ENCODE peak calls at places on chromosomes 5 and 9, in ten cellular contexts. Q, P, C, D, K, Y, H, L, B and A are unnamed samples.
A peak's percentile ranks its signal among the peaks of the same experiment; 100 is the strongest.

GRCh38 chr5:116516021-116516420 is 58.6 kb downstream of the SEMA6A start:
- DNase-seq in K (no peak), Q (no peak), L (no peak), P (no peak), C (no peak), B (no peak), H (no peak), Y (no peak), D (no peak), A (no peak)

GRCh38 chr5:61468483-61468865 is 136.4 kb downstream of the ZSWIM6 start:
- DNase-seq in K (no peak), Y (no peak), H (peak; percentile 3), L (no peak), C (no peak), Q (no peak), B (no peak), D (no peak), P (no peak), A (no peak)

GRCh38 chr9:121700165-121700830 is 48.9 kb downstream of the DAB2IP start:
- DNase-seq in Y (peak; percentile 84), B (peak; percentile 38), P (peak; percentile 72), K (peak; percentile 48), H (no peak), Q (no peak), D (peak; percentile 57), L (peak; percentile 80), C (peak; percentile 93), A (peak; percentile 96)

GRCh38 chr5:119743927-119744326 is 114.6 kb downstream of the FAM170A start:
- DNase-seq in Q (no peak), L (no peak), H (peak; percentile 59), D (peak; percentile 6), K (peak; percentile 4), P (no peak), Y (no peak), B (no peak), C (no peak), A (no peak)

GRCh38 chr9:121916008-121916407 is 177.1 kb downstream of the TTLL11 start:
- DNase-seq in C (no peak), H (no peak), L (no peak), Y (no peak), D (no peak), K (peak; percentile 64), P (peak; percentile 68), B (no peak), Q (no peak), A (no peak)

GRCh38 chr5:151509231-151509630 is 61.8 kb downstream of the SLC36A1 start:
- DNase-seq in P (peak; percentile 29), L (no peak), K (no peak), Q (no peak), D (no peak), B (no peak), C (no peak), Y (no peak), H (no peak), A (no peak)

GRCh38 chr5:132770476-132771159 is 6.4 kb downstream of the SEPTIN8 start:
- DNase-seq in B (no peak), K (no peak), P (peak; percentile 68), C (no peak), D (no peak), Y (peak; percentile 49), H (no peak), L (no peak), Q (no peak), A (no peak)

GRCh38 chr5:24141046-24141445 is 503.7 kb downstream of the CDH10 start:
- DNase-seq in D (no peak), B (no peak), C (no peak), P (no peak), K (no peak), Q (no peak), H (no peak), L (no peak), Y (no peak), A (no peak)

GRCh38 chr5:6730407-6730806 is 17.2 kb downstream of the TENT4A start:
- DNase-seq in P (no peak), H (no peak), Y (peak; percentile 69), B (no peak), Q (no peak), D (no peak), L (peak; percentile 19), C (no peak), K (no peak), A (no peak)

GRCh38 chr9:105127863-105128220 is 116.6 kb upstream of the SLC44A1 start:
- DNase-seq in B (no peak), L (no peak), K (peak; percentile 25), Y (no peak), D (no peak), C (no peak), P (peak; percentile 70), H (no peak), Q (no peak), A (no peak)

GRCh38 chr9:16314476-16314875 is 556.0 kb downstream of the BNC2 start:
- DNase-seq in D (no peak), P (no peak), L (no peak), Q (no peak), C (no peak), B (no peak), Y (no peak), K (no peak), H (no peak), A (no peak)

GRCh38 chr9:18490591-18491370 is 16.8 kb downstream of the ADAMTSL1 start:
- DNase-seq in Y (no peak), H (no peak), K (peak; percentile 99), L (peak; percentile 75), Q (no peak), B (no peak), D (no peak), C (no peak), P (peak; percentile 96), A (no peak)

GRCh38 chr5:10705736-10706135 is 55.3 kb downstream of the DAP start:
- DNase-seq in D (no peak), B (no peak), Q (no peak), Y (no peak), K (peak; percentile 33), L (no peak), C (no peak), P (no peak), H (no peak), A (no peak)

GRCh38 chr5:72248352-72249032 is 71.5 kb downstream of the MRPS27 start:
- DNase-seq in K (peak; percentile 88), D (peak; percentile 56), Y (no peak), L (peak; percentile 65), B (peak; percentile 17), C (peak; percentile 74), Q (no peak), P (peak; percentile 97), H (peak; percentile 71), A (no peak)

DNA sequence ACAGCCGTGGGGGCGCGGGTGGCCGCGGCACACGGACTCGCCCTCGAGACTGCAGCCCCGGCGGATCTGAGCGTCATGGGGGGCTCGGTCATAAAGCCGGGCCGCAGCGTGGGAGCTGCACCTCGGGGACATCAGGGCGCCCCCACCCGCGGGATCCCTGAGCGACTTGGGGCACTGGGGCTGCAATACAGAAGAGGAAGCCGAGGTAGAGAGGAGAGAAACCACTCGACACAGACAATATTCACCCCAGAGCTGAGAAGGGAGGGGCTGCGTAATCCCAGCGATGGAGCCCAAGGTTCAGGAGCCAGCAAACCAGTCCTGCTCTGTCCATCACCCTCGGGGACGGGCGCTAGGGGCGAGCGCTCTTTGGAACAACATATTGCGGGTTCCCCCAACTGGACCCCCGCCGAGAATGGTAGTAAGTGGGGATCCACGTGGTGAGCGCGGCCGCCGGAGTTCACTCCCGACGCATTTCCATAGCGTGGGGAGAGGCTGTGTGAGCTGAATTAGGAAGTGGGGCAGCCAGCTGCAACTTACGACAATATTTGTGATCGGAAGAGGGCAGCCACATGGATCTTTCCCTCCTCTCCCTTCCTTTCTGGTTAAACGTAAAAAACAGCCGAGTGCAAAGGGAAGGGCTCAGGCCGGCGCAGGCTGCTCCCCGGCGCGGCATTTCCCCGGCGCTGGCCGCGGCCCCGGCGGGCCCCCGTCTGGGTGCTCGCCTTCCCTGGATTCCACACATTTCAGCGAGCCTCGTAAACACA is 9.9 kb downstream of the PTCH1 start:
- DNase-seq in C (no peak), D (peak; percentile 33), L (peak; percentile 75), K (peak; percentile 58), P (peak; percentile 71), Q (peak; percentile 89), Y (peak; percentile 88), H (no peak), B (peak; percentile 42), A (no peak)
- TF ChIP-seq POLR2A in C (peak; percentile 72), D (no peak), L (no peak), K (no peak), P (peak; percentile 64), Q (peak; percentile 61), Y (no peak), H (no peak), B (peak; percentile 30), A (peak; percentile 56)

GRCh38 chr5:22852807-22853670 is at the start of gene CDH12:
- DNase-seq in P (no peak), K (no peak), C (no peak), D (no peak), L (no peak), H (no peak), B (no peak), Y (peak; percentile 67), Q (peak; percentile 65), A (no peak)

GRCh38 chr5:22850981-22851380 is 2.2 kb downstream of the CDH12 start:
- DNase-seq in L (no peak), K (no peak), H (no peak), B (no peak), Y (no peak), D (no peak), C (no peak), P (no peak), Q (no peak), A (no peak)

DNA sequence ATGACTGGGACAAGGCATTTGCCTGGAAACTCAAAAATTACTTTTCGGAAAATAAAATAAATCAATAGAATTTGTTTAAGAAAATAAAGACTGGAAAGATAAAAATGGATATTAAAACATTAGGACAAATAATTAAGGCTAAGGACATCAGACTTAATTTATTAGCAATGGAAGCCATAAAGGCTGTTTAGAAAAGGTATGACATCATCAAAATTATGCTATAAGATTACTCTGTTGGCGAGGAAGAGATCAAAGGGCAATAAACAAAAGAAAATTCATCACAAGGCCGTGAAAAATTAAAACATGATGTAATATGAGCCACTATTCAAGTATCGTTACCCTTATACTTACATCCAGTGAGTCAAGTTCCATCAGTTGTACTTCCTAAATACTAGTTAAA is 2.7 kb upstream of the CDH12 start:
- DNase-seq in P (no peak), D (no peak), B (no peak), C (no peak), L (no peak), Q (no peak), H (no peak), K (no peak), Y (no peak), A (no peak)
- H3K27ac ChIP-seq in P (no peak overlapping the region), D (no peak overlapping the region), B (no peak overlapping the region), C (no peak overlapping the region), L (no peak overlapping the region), Q (no peak overlapping the region), H (no peak overlapping the region), K (no peak overlapping the region), Y (no peak overlapping the region), A (no peak overlapping the region)

GRCh38 chr5:56277573-56277972 is 44.4 kb upstream of the ANKRD55 start:
- DNase-seq in K (no peak), L (no peak), Q (no peak), Y (no peak), H (no peak), C (no peak), P (no peak), D (no peak), B (no peak), A (no peak)
- H3K4me3 ChIP-seq in K (no peak overlapping the region), L (no peak overlapping the region), Q (no peak overlapping the region), Y (no peak overlapping the region), H (no peak overlapping the region), C (no peak overlapping the region), P (no peak overlapping the region), D (no peak overlapping the region), B (no peak overlapping the region), A (no peak overlapping the region)

GRCh38 chr5:174188300-174188699 is 142.8 kb downstream of the NSG2 start:
- DNase-seq in H (peak; percentile 29), C (no peak), K (no peak), L (no peak), Q (no peak), B (no peak), P (no peak), D (no peak), Y (no peak), A (no peak)
- TF ChIP-seq POLR2A in H (peak; percentile 19), C (no peak), K (no peak), L (no peak), Q (no peak), B (no peak), P (no peak), D (no peak), Y (no peak), A (no peak)